ENCODE peak calls at places on chromosomes 1 and 21, in six cellular contexts. W, R, K, U, H and Q are unnamed samples.

GRCh38 chr1:187631381-187631675 is 802.6 kb downstream of the PLA2G4A start:
- DNase-seq in W (no peak), R (no peak), K (no peak), U (no peak), H (no peak), Q (no peak)

GRCh38 chr21:41500931-41501381 is 7.0 kb downstream of the TMPRSS2 start:
- DNase-seq in W (no peak), U (no peak), K (no peak), R (no peak), H (no peak), Q (no peak)

GRCh38 chr1:244952940-244953339 is 88.6 kb upstream of the HNRNPU start:
- DNase-seq in H (no peak), U (no peak), K (no peak), R (no peak), W (no peak), Q (no peak)

GRCh38 chr1:181662606-181663005 is 179.3 kb downstream of the CACNA1E start:
- DNase-seq in K (no peak), W (no peak), R (no peak), H (no peak), U (no peak), Q (no peak)

GRCh38 chr1:84268346-84268745 is 33.2 kb upstream of the SAMD13 start:
- DNase-seq in K (no peak), R (no peak), H (no peak), U (no peak), W (no peak), Q (no peak)

GRCh38 chr1:30929135-30929889 is 20.8 kb upstream of the SDC3 start:
- DNase-seq in K (no peak), U (no peak), H (no peak), W (peak; percentile 54), R (peak; percentile 36), Q (peak; percentile 56)

GRCh38 chr21:46083271-46084040 is 14.5 kb upstream of the COL6A2 start:
- DNase-seq in R (no peak), W (peak; percentile 18), H (peak; percentile 17), U (no peak), K (no peak), Q (no peak)

GRCh38 chr1:1979482-1980165 is 24.0 kb downstream of the CFAP74 start:
- DNase-seq in R (no peak), H (no peak), K (no peak), U (no peak), W (no peak), Q (no peak)

GRCh38 chr1:21536223-21536622 is 27.0 kb downstream of the ALPL start:
- DNase-seq in K (no peak), H (peak; percentile 70), W (peak; percentile 61), U (no peak), R (peak; percentile 15), Q (no peak)

GRCh38 chr1:21537932-21538630 is 28.9 kb downstream of the ALPL start:
- DNase-seq in H (no peak), R (no peak), W (peak; percentile 85), K (no peak), U (no peak), Q (no peak)

GRCh38 chr1:21539933-21540332 is 30.7 kb downstream of the ALPL start:
- DNase-seq in K (no peak), W (peak; percentile 80), H (peak; percentile 95), R (no peak), U (peak; percentile 87), Q (peak; percentile 13)

GRCh38 chr1:21534674-21535378 is 25.6 kb downstream of the ALPL start:
- DNase-seq in W (peak; percentile 60), K (peak; percentile 56), H (peak; percentile 44), R (peak; percentile 77), U (no peak), Q (peak; percentile 78)

GRCh38 chr1:21537511-21537931 is 28.3 kb downstream of the ALPL start:
- DNase-seq in K (no peak), W (peak; percentile 94), H (no peak), U (no peak), R (no peak), Q (no peak)
- TF ChIP-seq POLR2A in K (no peak), W (no peak), H (no peak), U (no peak), R (no peak), Q (no peak)

DNA sequence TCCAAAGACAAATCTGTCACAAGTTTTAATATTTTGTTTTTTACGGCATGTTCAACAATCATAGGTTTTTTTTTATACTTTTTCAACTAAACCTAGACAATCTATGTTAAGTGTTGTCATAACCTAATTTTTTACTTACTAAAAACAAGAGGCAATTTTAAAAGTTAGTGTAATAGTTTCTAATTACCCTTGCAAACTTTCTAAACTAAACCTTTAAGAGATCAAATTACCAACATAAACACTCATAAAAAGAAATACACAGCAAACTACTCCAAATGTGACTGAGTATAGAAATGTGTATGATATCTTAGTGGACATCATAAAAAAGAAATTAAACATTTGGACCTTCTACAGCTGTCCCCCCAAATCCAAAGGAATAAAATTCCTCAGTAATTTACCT is 10.0 kb downstream of the ZNF281 start:
- DNase-seq in W (no peak), H (no peak), U (no peak), R (no peak), K (no peak), Q (no peak)
- TF ChIP-seq POLR2A in W (no peak), H (no peak), U (no peak), R (no peak), K (no peak), Q (no peak)

GRCh38 chr1:204072951-204073836 is at the start of gene SOX13:
- DNase-seq in H (peak; percentile 81), K (no peak), R (peak; percentile 85), W (peak; percentile 94), U (peak; percentile 94), Q (peak; percentile 32)
- TF ChIP-seq POLR2A in H (peak; percentile 81), K (no peak), R (peak; percentile 71), W (peak; percentile 49), U (peak; percentile 72), Q (no peak)

DNA sequence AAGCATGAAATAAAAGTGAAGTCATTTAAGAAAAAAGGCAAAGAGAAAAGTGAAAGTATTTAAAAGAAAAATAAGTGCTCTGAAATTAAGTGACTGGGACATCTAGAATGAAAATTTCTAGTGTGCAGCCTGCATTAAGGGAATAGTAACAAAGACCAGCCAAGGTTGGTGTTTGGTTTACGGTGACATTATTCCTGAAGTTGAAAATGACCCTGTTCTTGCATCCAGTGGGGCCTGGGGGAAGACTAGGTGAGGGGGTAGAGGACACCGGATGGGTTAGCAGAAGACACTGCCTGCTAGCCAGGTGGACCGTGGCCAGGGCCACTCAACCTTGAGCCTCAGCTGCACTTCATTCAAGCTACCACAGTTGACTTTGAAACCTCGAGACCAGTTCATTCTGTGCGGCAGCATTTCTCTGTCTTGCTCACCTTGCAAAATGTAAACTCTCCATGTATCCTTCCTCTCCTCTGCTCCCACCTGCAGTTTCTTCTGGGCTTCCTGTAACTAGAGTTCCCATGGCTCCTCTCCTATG is 14.3 kb upstream of the KCNK1 start:
- DNase-seq in U (no peak), K (no peak), R (no peak), H (no peak), W (no peak), Q (no peak)
- TF ChIP-seq POLR2A in U (no peak), K (no peak), R (no peak), H (no peak), W (no peak), Q (no peak)

GRCh38 chr1:201982082-201982922 is at the start of gene RNPEP:
- DNase-seq in K (peak; percentile 77), W (peak; percentile 79), R (peak; percentile 56), U (peak; percentile 83), H (peak; percentile 42), Q (peak; percentile 72)
- TF ChIP-seq POLR2A in K (peak; percentile 61), W (no peak), R (peak; percentile 85), U (peak; percentile 50), H (no peak), Q (no peak)

GRCh38 chr1:28581531-28582247 is 10.4 kb upstream of the RAB42 start:
- DNase-seq in U (peak; percentile 97), R (peak; percentile 94), K (peak; percentile 91), W (peak; percentile 97), H (peak; percentile 95), Q (peak; percentile 97)
- TF ChIP-seq POLR2A in U (peak; percentile 95), R (peak; percentile 100), K (peak; percentile 100), W (no peak), H (peak; percentile 87), Q (peak; percentile 100)